ENCODE peak calls at places on chromosomes 5 and 9, in six cellular contexts. W, F, T, U, X and D are unnamed samples. For H3K4me1, the result is how much of the 10 kb centered on the place peaks cover.

GRCh38 chr5:55159763-55160492 is at the start of gene GPX8:
- DNase-seq in W (peak), F (no peak), T (peak), U (no peak), X (no peak), D (peak)

GRCh38 chr5:77076961-77077820 is 9.9 kb downstream of the ZBED3 start:
- DNase-seq in W (peak), F (peak), T (peak), U (peak), X (peak), D (peak)

GRCh38 chr9:78826521-78826920 is 529.6 kb downstream of the PSAT1 start:
- DNase-seq in W (no peak), F (no peak), T (no peak), U (no peak), X (no peak), D (no peak)

GRCh38 chr5:170655920-170656319 is 127.6 kb upstream of the GABRP start:
- DNase-seq in W (no peak), F (no peak), T (no peak), U (no peak), X (no peak), D (no peak)

GRCh38 chr5:55371145-55371544 is 63.4 kb downstream of the MTREX start:
- DNase-seq in W (no peak), F (no peak), T (no peak), U (no peak), X (no peak), D (no peak)

GRCh38 chr9:29078063-29078660 is 1504.9 kb upstream of the C9orf72 start:
- DNase-seq in W (no peak), F (no peak), T (no peak), U (no peak), X (no peak), D (no peak)

GRCh38 chr5:135593886-135594285 is 15.1 kb upstream of the CXCL14 start:
- DNase-seq in W (no peak), F (no peak), T (no peak), U (no peak), X (no peak), D (no peak)

GRCh38 chr9:89868100-89868499 is 263.3 kb downstream of the GADD45G start:
- DNase-seq in W (no peak), F (no peak), T (no peak), U (no peak), X (no peak), D (no peak)

GRCh38 chr5:106481375-106481774 is 1189.4 kb downstream of the EFNA5 start:
- DNase-seq in W (no peak), F (no peak), T (no peak), U (no peak), X (no peak), D (no peak)

GRCh38 chr5:96288845-96289185 is 144.2 kb downstream of the PCSK1 start:
- DNase-seq in W (no peak), F (no peak), T (no peak), U (no peak), X (no peak), D (no peak)

GRCh38 chr9:102205251-102205650 is 466.8 kb upstream of the GRIN3A start:
- DNase-seq in W (no peak), F (no peak), T (no peak), U (no peak), X (no peak), D (no peak)

GRCh38 chr9:105993051-105993854 is 298.9 kb downstream of the TMEM38B start:
- DNase-seq in W (no peak), F (no peak), T (no peak), U (no peak), X (no peak), D (no peak)

DNA sequence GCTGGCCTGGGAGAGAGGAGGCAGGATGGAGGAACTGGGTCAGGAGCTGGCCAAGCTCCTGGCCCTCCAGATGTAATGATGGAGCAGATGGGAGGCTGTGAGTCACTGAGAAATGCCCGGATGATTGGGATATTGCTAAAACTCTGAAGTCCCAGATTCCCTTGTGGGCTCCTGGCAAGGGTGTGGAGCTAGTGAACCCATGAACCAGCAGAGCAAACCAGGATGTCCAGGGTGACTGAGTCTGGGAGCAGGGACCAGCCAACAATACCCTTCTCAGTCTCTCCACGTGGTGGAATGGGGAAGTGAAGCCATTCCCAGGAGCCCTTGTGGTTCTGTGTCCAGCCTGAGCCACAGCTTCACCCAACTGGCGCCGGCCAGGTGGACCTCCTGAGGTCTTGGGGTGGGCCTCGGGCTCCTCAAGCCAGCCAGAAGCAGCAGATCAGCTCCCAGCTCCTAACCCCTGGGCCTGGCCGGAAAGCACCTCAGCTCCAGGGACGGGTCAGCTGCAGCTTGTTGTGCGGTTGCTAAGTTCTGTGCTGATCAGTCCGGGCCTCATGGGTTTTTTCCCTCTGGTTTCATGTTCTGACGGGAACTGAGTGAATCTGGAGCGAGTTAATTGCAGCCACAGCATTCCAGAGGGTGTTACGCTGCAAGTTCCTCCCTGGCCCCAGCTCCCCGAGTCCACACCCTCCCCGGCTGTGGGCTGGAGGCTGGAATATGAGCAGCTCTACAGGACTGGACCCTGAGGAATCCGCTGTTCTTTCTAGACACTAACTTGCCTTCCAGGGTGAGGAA is 37.6 kb downstream of the DUSP1 start:
- DNase-seq in W (peak), F (no peak), T (no peak), U (peak), X (peak), D (no peak)
- H3K4me1 ChIP-seq in W (under half), F (under half), T (under half), U (under half), X (under half), D (under half)

GRCh38 chr5:127572930-127573329 is 55.5 kb downstream of the PRRC1 start:
- DNase-seq in W (no peak), F (no peak), T (no peak), U (no peak), X (no peak), D (no peak)
- TF ChIP-seq CTCF in W (no peak), F (no peak), T (peak), U (no peak), X (peak), D (peak)

DNA sequence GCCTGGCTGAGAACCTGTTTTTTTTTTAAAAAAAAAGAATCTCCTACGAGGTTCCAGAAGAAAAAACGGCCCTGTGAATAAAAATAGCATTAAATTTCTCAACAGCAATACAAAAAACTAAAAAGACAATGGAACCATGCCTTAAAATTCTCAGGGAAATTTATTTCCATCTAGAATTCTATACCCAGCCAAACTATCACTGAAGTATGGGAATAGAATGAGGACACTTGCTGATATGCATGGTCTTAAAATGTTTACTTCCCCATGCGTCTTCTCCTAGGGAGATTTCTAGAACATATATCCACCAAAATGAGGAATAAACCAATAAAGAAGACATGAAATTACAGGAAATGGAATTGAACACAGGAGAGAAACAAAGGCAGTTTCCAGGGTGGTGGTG is 16.5 kb upstream of the NSMF start:
- DNase-seq in W (no peak), F (no peak), T (no peak), U (no peak), X (no peak), D (no peak)
- H3K27ac ChIP-seq in W (no peak), F (no peak), T (no peak), U (no peak), X (no peak), D (no peak)

GRCh38 chr9:124282442-124283231 is 24.9 kb downstream of the NEK6 start:
- DNase-seq in W (peak), F (no peak), T (no peak), U (peak), X (peak), D (no peak)

GRCh38 chr9:124281934-124282351 is 24.2 kb downstream of the NEK6 start:
- DNase-seq in W (no peak), F (no peak), T (no peak), U (no peak), X (no peak), D (no peak)

GRCh38 chr9:124278054-124278540 is 20.3 kb downstream of the NEK6 start:
- DNase-seq in W (no peak), F (no peak), T (no peak), U (no peak), X (no peak), D (no peak)

GRCh38 chr9:124279531-124280175 is 21.9 kb downstream of the NEK6 start:
- DNase-seq in W (no peak), F (no peak), T (no peak), U (no peak), X (no peak), D (no peak)

GRCh38 chr9:124280176-124280691 is 22.5 kb downstream of the NEK6 start:
- DNase-seq in W (no peak), F (no peak), T (no peak), U (peak), X (peak), D (no peak)
- H3K4me1 ChIP-seq in W (under half), F (under half), T (under half), U (under half), X (under half), D (under half)

GRCh38 chr9:27157736-27158135 is 48.7 kb downstream of the TEK start:
- DNase-seq in W (no peak), F (no peak), T (no peak), U (no peak), X (no peak), D (no peak)
- TF ChIP-seq CTCF in W (no peak), F (no peak), T (peak), U (no peak), X (no peak), D (no peak)

DNA sequence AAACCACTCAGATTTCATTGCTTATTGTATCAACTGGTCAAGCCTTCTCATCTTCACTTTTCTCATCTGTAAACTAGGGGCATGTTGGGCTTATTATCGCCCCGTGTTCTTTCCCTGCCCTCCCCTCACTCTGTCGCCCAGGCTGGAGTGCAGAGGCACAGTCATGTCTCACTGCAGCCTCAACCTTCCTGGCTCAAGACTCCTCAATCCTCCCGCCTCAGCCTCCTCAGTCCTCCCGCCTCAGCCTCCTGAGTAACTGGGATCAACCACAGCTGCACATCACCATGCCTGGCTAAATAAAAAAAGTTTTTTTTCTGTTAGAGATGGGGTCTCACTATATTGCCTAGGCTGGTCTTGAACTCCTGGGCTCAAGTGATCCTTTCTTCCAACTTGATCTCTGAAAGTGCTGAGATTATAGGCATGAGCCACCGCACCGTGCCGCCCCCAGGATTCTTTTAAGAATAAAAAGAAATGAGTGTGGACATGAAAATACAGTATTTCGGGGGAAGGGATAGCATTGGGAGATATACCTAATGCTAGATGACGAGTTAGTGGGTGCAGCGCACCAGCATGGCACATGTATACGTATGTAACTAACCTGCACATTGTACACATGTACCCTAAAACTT is 2.0 kb downstream of the MAML1 start:
- DNase-seq in W (no peak), F (no peak), T (no peak), U (no peak), X (no peak), D (no peak)
- H3K27ac ChIP-seq in W (no peak), F (no peak), T (no peak), U (peak), X (no peak), D (peak)

GRCh38 chr5:109697339-109697738 is 7.6 kb downstream of the MAN2A1 start:
- DNase-seq in W (no peak), F (no peak), T (no peak), U (no peak), X (no peak), D (no peak)
- H3K4me1 ChIP-seq in W (half or more), F (half or more), T (under half), U (under half), X (under half), D (under half)

GRCh38 chr9:136392538-136393449 is 7.2 kb downstream of the SNAPC4 start:
- DNase-seq in W (no peak), F (no peak), T (no peak), U (no peak), X (no peak), D (no peak)

GRCh38 chr9:136395345-136396218 is 4.4 kb downstream of the SNAPC4 start:
- DNase-seq in W (no peak), F (no peak), T (no peak), U (no peak), X (no peak), D (no peak)

GRCh38 chr9:136393531-136393930 is 6.4 kb downstream of the SNAPC4 start:
- DNase-seq in W (no peak), F (no peak), T (no peak), U (no peak), X (no peak), D (no peak)

GRCh38 chr9:136396219-136396515 is 3.8 kb downstream of the SNAPC4 start:
- DNase-seq in W (no peak), F (no peak), T (no peak), U (no peak), X (no peak), D (no peak)

DNA sequence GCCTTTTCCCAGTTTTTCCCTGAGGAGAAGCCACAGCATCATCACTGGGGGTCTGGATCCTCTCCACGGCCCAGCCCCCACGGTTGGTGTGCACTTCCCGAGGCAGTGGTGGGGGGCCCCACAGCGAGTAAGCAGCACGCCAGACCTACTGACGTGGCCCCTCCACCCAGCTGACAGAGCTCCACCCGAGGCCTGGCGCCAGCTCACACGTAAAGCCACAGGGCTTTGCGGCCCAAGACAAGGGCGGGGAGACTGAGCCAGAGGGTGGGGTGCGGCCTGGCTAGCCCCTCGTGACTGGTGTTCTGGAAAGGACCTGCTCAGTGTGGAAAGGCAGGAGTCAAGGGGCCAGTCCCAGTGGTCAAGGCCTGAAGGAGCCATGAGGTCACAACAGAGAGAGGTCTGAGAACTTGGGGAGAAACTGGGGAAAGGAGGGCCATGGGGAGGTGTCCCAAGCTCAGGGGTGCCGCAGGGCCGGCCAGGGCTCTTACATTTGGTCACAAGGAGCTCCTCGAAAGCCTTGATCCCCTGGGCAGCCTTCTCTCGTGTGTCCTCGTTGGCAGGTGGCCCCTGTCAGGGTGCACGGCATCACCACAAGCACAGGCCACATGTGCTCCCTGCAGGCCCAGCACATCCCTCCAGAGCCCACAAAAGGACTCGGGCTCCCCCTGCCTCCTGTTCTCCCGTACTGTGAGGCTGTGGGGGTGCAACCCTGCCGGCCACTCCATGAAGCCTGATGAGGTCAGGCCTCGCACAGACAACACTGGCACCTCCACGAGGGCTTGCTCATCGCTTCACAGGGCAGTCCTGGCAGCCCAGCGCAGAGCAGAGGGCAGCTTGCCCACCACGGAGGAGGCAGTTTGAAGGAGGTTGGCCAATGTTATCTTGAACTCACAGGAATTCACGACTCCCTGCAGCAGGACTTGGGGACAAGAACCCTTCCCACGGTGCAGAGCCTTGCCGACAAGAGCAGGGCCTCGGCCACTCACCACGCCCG is 5.4 kb downstream of the SNAPC4 start:
- DNase-seq in W (no peak), F (no peak), T (no peak), U (no peak), X (no peak), D (no peak)
- TF ChIP-seq CTCF in W (no peak), F (no peak), T (no peak), U (no peak), X (no peak), D (no peak)

GRCh38 chr5:177601126-177601525 is 1.2 kb downstream of the B4GALT7 start:
- DNase-seq in W (no peak), F (no peak), T (no peak), U (no peak), X (no peak), D (no peak)
- H3K27ac ChIP-seq in W (no peak), F (no peak), T (no peak), U (peak), X (no peak), D (no peak)